ENCODE peak calls at places on chromosomes 12 and 14, in six cellular contexts. One of them, this sample, is unnamed.
A peak's percentile ranks its signal among the peaks of the same experiment; 100 is the strongest.

GRCh38 chr14:61662437-61663311 is 32.6 kb upstream of the HIF1A start:
- DNase-seq in DND-41: peak; percentile 45
- DNase-seq in HepG2: peak; percentile 59
- DNase-seq in mesenchymal stem cell: peak; percentile 83
- DNase-seq in GM23248: peak; percentile 77
- DNase-seq in IMR-90: peak; percentile 75
- DNase-seq in this sample: no peak

GRCh38 chr12:114916124-114916523 is 232.1 kb upstream of the TBX3 start:
- DNase-seq in IMR-90: peak; percentile 91
- DNase-seq in mesenchymal stem cell: peak; percentile 90
- DNase-seq in HepG2: no peak
- DNase-seq in GM23248: peak; percentile 93
- DNase-seq in DND-41: no peak
- DNase-seq in this sample: no peak

GRCh38 chr14:101573289-101573688 is 12.0 kb downstream of the DIO3 start:
- DNase-seq in GM23248: no peak
- DNase-seq in mesenchymal stem cell: no peak
- DNase-seq in HepG2: no peak
- DNase-seq in DND-41: no peak
- DNase-seq in IMR-90: no peak
- DNase-seq in this sample: no peak

GRCh38 chr12:64083285-64084210 is 138.5 kb downstream of the KICS2 start:
- DNase-seq in GM23248: peak; percentile 94
- DNase-seq in IMR-90: peak; percentile 95
- DNase-seq in DND-41: no peak
- DNase-seq in mesenchymal stem cell: peak; percentile 77
- DNase-seq in HepG2: no peak
- DNase-seq in this sample: no peak

GRCh38 chr12:57404966-57405640 is 25.7 kb downstream of the R3HDM2 start:
- DNase-seq in DND-41: no peak
- DNase-seq in GM23248: no peak
- DNase-seq in IMR-90: no peak
- DNase-seq in HepG2: no peak
- DNase-seq in mesenchymal stem cell: no peak
- DNase-seq in this sample: no peak

GRCh38 chr14:99552572-99553216 is 51.3 kb downstream of the CCDC85C start:
- DNase-seq in DND-41: no peak
- DNase-seq in mesenchymal stem cell: no peak
- DNase-seq in HepG2: peak; percentile 88
- DNase-seq in GM23248: no peak
- DNase-seq in IMR-90: no peak
- DNase-seq in this sample: no peak

GRCh38 chr12:63196168-63196567 is 45.2 kb upstream of the AVPR1A start:
- DNase-seq in DND-41: no peak
- DNase-seq in HepG2: no peak
- DNase-seq in IMR-90: no peak
- DNase-seq in GM23248: no peak
- DNase-seq in mesenchymal stem cell: no peak
- DNase-seq in this sample: no peak

GRCh38 chr14:73666583-73666982 is 21.8 kb downstream of the DNAL1 start:
- DNase-seq in IMR-90: no peak
- DNase-seq in HepG2: no peak
- DNase-seq in mesenchymal stem cell: no peak
- DNase-seq in GM23248: no peak
- DNase-seq in DND-41: no peak
- DNase-seq in this sample: no peak

GRCh38 chr14:96170961-96171592 is 33.6 kb upstream of the BDKRB2 start:
- DNase-seq in HepG2: no peak
- DNase-seq in IMR-90: no peak
- DNase-seq in mesenchymal stem cell: no peak
- DNase-seq in DND-41: no peak
- DNase-seq in GM23248: no peak
- DNase-seq in this sample: no peak

DNA sequence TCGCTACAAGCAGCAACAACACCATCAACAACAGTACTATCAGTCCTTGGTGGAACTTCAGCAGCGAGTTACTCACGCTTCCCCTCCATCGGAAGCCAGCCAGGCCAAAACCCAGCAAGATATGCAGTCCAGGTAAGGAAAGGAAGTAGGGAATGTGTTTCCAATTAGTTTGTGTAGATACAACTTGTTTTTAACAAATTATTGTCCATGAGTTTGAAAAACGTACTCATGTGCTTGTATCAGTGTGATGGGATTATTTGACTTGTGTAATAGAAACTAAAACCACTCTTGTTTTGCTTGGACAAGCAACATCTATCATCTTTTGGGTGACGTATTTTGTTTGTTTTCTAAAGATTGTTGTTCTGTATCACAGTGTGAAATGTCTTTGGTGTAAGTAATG is 137.9 kb downstream of the NAV3 start:
- DNase-seq in HepG2: no peak
- DNase-seq in DND-41: no peak
- DNase-seq in mesenchymal stem cell: no peak
- DNase-seq in IMR-90: no peak
- DNase-seq in GM23248: no peak
- DNase-seq in this sample: no peak
- H3K4me3 ChIP-seq in HepG2: no peak overlapping the region
- H3K4me3 ChIP-seq in DND-41: no peak overlapping the region
- H3K4me3 ChIP-seq in mesenchymal stem cell: no peak overlapping the region
- H3K4me3 ChIP-seq in IMR-90: no peak overlapping the region
- H3K4me3 ChIP-seq in GM23248: no peak overlapping the region
- H3K4me3 ChIP-seq in this sample: no peak overlapping the region

GRCh38 chr12:106452309-106452708 is 94.8 kb downstream of the POLR3B start:
- DNase-seq in GM23248: no peak
- DNase-seq in HepG2: no peak
- DNase-seq in mesenchymal stem cell: no peak
- DNase-seq in IMR-90: no peak
- DNase-seq in DND-41: no peak
- DNase-seq in this sample: no peak

GRCh38 chr12:106459124-106459523 is 101.6 kb downstream of the POLR3B start:
- DNase-seq in IMR-90: no peak
- DNase-seq in mesenchymal stem cell: no peak
- DNase-seq in GM23248: no peak
- DNase-seq in HepG2: no peak
- DNase-seq in DND-41: no peak
- DNase-seq in this sample: no peak

GRCh38 chr12:106459534-106459933 is 102.0 kb downstream of the POLR3B start:
- DNase-seq in DND-41: no peak
- DNase-seq in GM23248: no peak
- DNase-seq in IMR-90: no peak
- DNase-seq in mesenchymal stem cell: no peak
- DNase-seq in HepG2: no peak
- DNase-seq in this sample: no peak

GRCh38 chr12:106455100-106455499 is 97.6 kb downstream of the POLR3B start:
- DNase-seq in IMR-90: no peak
- DNase-seq in DND-41: no peak
- DNase-seq in GM23248: no peak
- DNase-seq in mesenchymal stem cell: no peak
- DNase-seq in HepG2: no peak
- DNase-seq in this sample: no peak
- H3K9ac ChIP-seq in IMR-90: no peak overlapping the region
- H3K9ac ChIP-seq in DND-41: no peak overlapping the region
- H3K9ac ChIP-seq in GM23248: no peak overlapping the region
- H3K9ac ChIP-seq in mesenchymal stem cell: no peak overlapping the region
- H3K9ac ChIP-seq in HepG2: no peak overlapping the region
- H3K9ac ChIP-seq in this sample: no peak overlapping the region

GRCh38 chr12:6753772-6754356 is 923 bp upstream of the MLF2 start:
- DNase-seq in GM23248: no peak
- DNase-seq in DND-41: no peak
- DNase-seq in mesenchymal stem cell: no peak
- DNase-seq in HepG2: no peak
- DNase-seq in IMR-90: no peak
- DNase-seq in this sample: no peak
- H3K4me3 ChIP-seq in GM23248: no peak overlapping the region
- H3K4me3 ChIP-seq in DND-41: peak overlapping the region; percentile 63
- H3K4me3 ChIP-seq in mesenchymal stem cell: no peak overlapping the region
- H3K4me3 ChIP-seq in HepG2: peak overlapping the region; percentile 97
- H3K4me3 ChIP-seq in IMR-90: no peak overlapping the region
- H3K4me3 ChIP-seq in this sample: peak overlapping the region; percentile 99

GRCh38 chr12:102120886-102121285 is 903 bp downstream of the PARPBP start:
- DNase-seq in IMR-90: peak; percentile 29
- DNase-seq in GM23248: peak; percentile 61
- DNase-seq in HepG2: peak; percentile 29
- DNase-seq in DND-41: peak; percentile 35
- DNase-seq in mesenchymal stem cell: peak; percentile 54
- DNase-seq in this sample: no peak
- H3K9ac ChIP-seq in IMR-90: peak overlapping the region; percentile 65
- H3K9ac ChIP-seq in GM23248: peak overlapping the region; percentile 96
- H3K9ac ChIP-seq in HepG2: peak overlapping the region; percentile 93
- H3K9ac ChIP-seq in DND-41: peak overlapping the region; percentile 88
- H3K9ac ChIP-seq in mesenchymal stem cell: peak overlapping the region; percentile 97
- H3K9ac ChIP-seq in this sample: peak overlapping the region; percentile 96

GRCh38 chr12:121128908-121129704 is 3.6 kb upstream of the P2RX7 start:
- DNase-seq in GM23248: peak; percentile 52
- DNase-seq in HepG2: peak; percentile 78
- DNase-seq in mesenchymal stem cell: peak; percentile 97
- DNase-seq in IMR-90: peak; percentile 27
- DNase-seq in DND-41: peak; percentile 95
- DNase-seq in this sample: no peak
- H3K4me3 ChIP-seq in GM23248: peak overlapping the region; percentile 39
- H3K4me3 ChIP-seq in HepG2: no peak overlapping the region
- H3K4me3 ChIP-seq in mesenchymal stem cell: peak overlapping the region; percentile 61
- H3K4me3 ChIP-seq in IMR-90: no peak overlapping the region
- H3K4me3 ChIP-seq in DND-41: peak overlapping the region; percentile 31
- H3K4me3 ChIP-seq in this sample: no peak overlapping the region

This sample was measured in NT2/D1.